ENCODE peak calls at places on chromosomes 6 and 20, in nine cellular contexts. N is HCEC 1CT; D is lung; V is omental fat pad; L is GM04504; B is hepatocyte; X is activated CD4-positive, alpha-beta T cell treated with anti-CD3 and anti-CD28 coated beads, Interleukin-2, amount 50 U/mL, for 1 hour; K is NCI-H1092; G is amniotic stem cell. S is an unnamed sample.
A peak's percentile ranks its signal among the peaks of the same experiment; 100 is the strongest.

GRCh38 chr6:155850408-155850841 is 394.8 kb upstream of the NOX3 start:
- DNase-seq in X (no peak), D (no peak), L (peak; percentile 9), V (no peak), K (no peak), B (no peak), G (no peak), N (peak; percentile 55), S (peak; percentile 45)

GRCh38 chr6:141464490-141464889 is 668.2 kb upstream of the GJE1 start:
- DNase-seq in D (no peak), X (no peak), L (peak; percentile 50), B (peak; percentile 28), N (peak; percentile 58), K (peak; percentile 91), V (no peak), G (no peak), S (peak; percentile 42)

GRCh38 chr6:124964084-124964763 is 2.0 kb downstream of the RNF217 start:
- DNase-seq in B (peak; percentile 37), K (no peak), D (peak; percentile 35), L (no peak), V (no peak), X (no peak), G (no peak), N (peak; percentile 48), S (peak; percentile 83)

GRCh38 chr20:1880529-1881239 is 14.5 kb upstream of the SIRPA start:
- DNase-seq in B (no peak), D (no peak), V (no peak), N (no peak), X (no peak), G (no peak), K (no peak), L (no peak), S (no peak)

GRCh38 chr6:44404022-44404714 is 16.7 kb downstream of the CDC5L start:
- DNase-seq in K (no peak), V (no peak), B (no peak), G (no peak), N (no peak), X (no peak), L (no peak), D (no peak), S (peak; percentile 17)

GRCh38 chr20:43442310-43442880 is 15.3 kb upstream of the SRSF6 start:
- DNase-seq in G (no peak), D (no peak), N (peak; percentile 48), B (peak; percentile 25), K (no peak), L (peak; percentile 10), X (no peak), V (no peak), S (peak; percentile 10)

GRCh38 chr6:42106663-42107023 is 35.8 kb downstream of the C6orf132 start:
- DNase-seq in L (no peak), D (no peak), G (no peak), K (no peak), B (peak; percentile 63), X (no peak), V (no peak), N (no peak), S (no peak)

GRCh38 chr6:63637865-63638445 is 2.4 kb downstream of the PHF3 start:
- DNase-seq in L (no peak), D (no peak), N (peak; percentile 15), B (no peak), G (no peak), X (no peak), K (no peak), V (no peak), S (no peak)

GRCh38 chr20:5714261-5715041 is 35.8 kb upstream of the SHLD1 start:
- DNase-seq in X (peak; percentile 83), L (no peak), V (no peak), B (peak; percentile 51), K (no peak), N (no peak), D (no peak), G (no peak), S (no peak)

GRCh38 chr6:152598421-152598820 is 38.7 kb downstream of the SYNE1 start:
- DNase-seq in X (no peak), L (no peak), G (no peak), K (no peak), D (no peak), V (no peak), N (no peak), B (no peak), S (peak; percentile 42)

GRCh38 chr6:139011980-139012379 is 16.6 kb upstream of the ABRACL start:
- DNase-seq in X (no peak), V (no peak), K (no peak), B (no peak), D (no peak), N (no peak), G (no peak), L (no peak), S (no peak)

GRCh38 chr6:94454231-94454630 is 1034.9 kb upstream of the EPHA7 start:
- DNase-seq in B (no peak), K (no peak), N (no peak), D (no peak), L (no peak), V (no peak), X (no peak), G (no peak), S (no peak)

GRCh38 chr6:11969092-11969491 is 43.0 kb upstream of the HIVEP1 start:
- DNase-seq in X (no peak), K (no peak), G (no peak), B (no peak), D (no peak), L (no peak), N (no peak), V (no peak), S (peak; percentile 50)

GRCh38 chr6:53044572-53044971 is 20.6 kb upstream of the FBXO9 start:
- DNase-seq in B (no peak), V (no peak), N (no peak), G (no peak), L (no peak), D (no peak), K (no peak), X (no peak), S (no peak)

GRCh38 chr6:162580619-162581018 is 146.9 kb downstream of the PRKN start:
- DNase-seq in K (no peak), N (no peak), B (no peak), D (no peak), V (no peak), L (no peak), X (no peak), G (no peak), S (no peak)

GRCh38 chr20:4820833-4821518 is 99.3 kb downstream of the PRND start:
- DNase-seq in B (no peak), D (no peak), L (peak; percentile 63), X (no peak), N (peak; percentile 61), K (no peak), V (no peak), G (peak; percentile 36), S (peak; percentile 74)

GRCh38 chr20:17654649-17655285 is 27.3 kb downstream of the RRBP1 start:
- DNase-seq in L (no peak), X (peak; percentile 14), V (no peak), K (no peak), G (no peak), D (no peak), B (peak; percentile 64), N (peak; percentile 26), S (peak; percentile 80)

GRCh38 chr6:157273756-157274088 is 49.6 kb downstream of the TMEM242 start:
- DNase-seq in N (no peak), B (peak; percentile 72), G (no peak), X (peak; percentile 61), V (peak; percentile 35), L (no peak), K (peak; percentile 46), D (no peak), S (peak; percentile 10)

GRCh38 chr6:29924287-29924686 is 18.0 kb upstream of the HLA-A start:
- DNase-seq in V (no peak), B (no peak), N (no peak), K (no peak), D (no peak), L (no peak), G (no peak), X (no peak), S (no peak)

GRCh38 chr20:688809-689208 is 13.2 kb upstream of the SCRT2 start:
- DNase-seq in L (no peak), N (peak; percentile 20), D (no peak), V (no peak), B (peak; percentile 14), G (no peak), K (no peak), X (no peak), S (no peak)

GRCh38 chr6:130851026-130851425 is 23.8 kb downstream of the SMLR1 start:
- DNase-seq in G (no peak), K (no peak), N (no peak), D (no peak), L (no peak), V (no peak), X (no peak), B (no peak), S (peak; percentile 11)

GRCh38 chr6:5878792-5879191 is 127.9 kb downstream of the NRN1 start:
- DNase-seq in G (no peak), L (no peak), B (no peak), N (no peak), X (no peak), V (no peak), K (no peak), D (no peak), S (no peak)

GRCh38 chr6:53398541-53399344 is 50.0 kb upstream of the ELOVL5 start:
- DNase-seq in L (no peak), K (no peak), N (no peak), B (no peak), D (no peak), G (no peak), X (no peak), V (no peak), S (no peak)

S was measured in foreskin fibroblast.